ENCODE peak calls at places on chromosomes 12 and 14, in eight cellular contexts. F is A549, S is GM12878, B is HepG2, U is HCT116, C is SK-N-SH, Y is H1, T is K562. I is an unnamed sample. For H3K4me1, the result is how much of the 10 kb centered on the place peaks cover.

GRCh38 chr12:27604431-27604830 is 80.4 kb downstream of the PPFIBP1 start:
- DNase-seq in F (no peak), S (no peak), B (no peak), U (no peak), C (no peak), Y (no peak), T (no peak), I (no peak)

GRCh38 chr12:122116707-122117535 is 38.4 kb downstream of the MLXIP start:
- DNase-seq in F (peak), S (no peak), B (no peak), U (no peak), C (no peak), Y (no peak), T (no peak), I (no peak)

GRCh38 chr14:104794099-104794498 is 1.4 kb downstream of the AKT1 start:
- DNase-seq in F (peak), S (no peak), B (peak), U (no peak), C (peak), Y (peak), T (peak), I (peak)

GRCh38 chr14:58947816-58948440 is 240.5 kb upstream of the DAAM1 start:
- DNase-seq in F (peak), S (no peak), B (no peak), U (no peak), C (no peak), Y (no peak), T (no peak), I (peak)

GRCh38 chr12:110937104-110937641 is 16.8 kb upstream of the MYL2 start:
- DNase-seq in F (peak), S (no peak), B (peak), U (peak), C (peak), Y (peak), T (peak), I (peak)

GRCh38 chr12:77847060-77847541 is 16.4 kb downstream of the NAV3 start:
- DNase-seq in F (no peak), S (peak), B (no peak), U (no peak), C (no peak), Y (no peak), T (no peak), I (peak)

GRCh38 chr12:15982471-15982870 is 71.3 kb downstream of the DERA start:
- DNase-seq in F (peak), S (no peak), B (no peak), U (no peak), C (peak), Y (no peak), T (no peak), I (peak)

GRCh38 chr14:52272375-52272774 is 4.9 kb downstream of the PTGDR start:
- DNase-seq in F (peak), S (no peak), B (no peak), U (peak), C (no peak), Y (no peak), T (peak), I (no peak)

GRCh38 chr14:73695997-73696396 is 18.2 kb downstream of the PNMA1 start:
- DNase-seq in F (no peak), S (no peak), B (no peak), U (no peak), C (no peak), Y (no peak), T (no peak), I (no peak)

GRCh38 chr12:126668538-126668937 is 1598.4 kb upstream of the TMEM132C start:
- DNase-seq in F (peak), S (no peak), B (no peak), U (no peak), C (no peak), Y (no peak), T (no peak), I (no peak)

GRCh38 chr12:94799136-94799535 is 148.8 kb upstream of the TMCC3 start:
- DNase-seq in F (no peak), S (no peak), B (no peak), U (no peak), C (no peak), Y (no peak), T (no peak), I (no peak)

GRCh38 chr12:22116376-22116775 is 70.4 kb downstream of the CMAS start:
- DNase-seq in F (no peak), S (no peak), B (no peak), U (no peak), C (no peak), Y (no peak), T (no peak), I (no peak)

GRCh38 chr14:95437715-95438114 is 78.7 kb downstream of the SYNE3 start:
- DNase-seq in F (no peak), S (no peak), B (no peak), U (no peak), C (no peak), Y (no peak), T (no peak), I (no peak)

DNA sequence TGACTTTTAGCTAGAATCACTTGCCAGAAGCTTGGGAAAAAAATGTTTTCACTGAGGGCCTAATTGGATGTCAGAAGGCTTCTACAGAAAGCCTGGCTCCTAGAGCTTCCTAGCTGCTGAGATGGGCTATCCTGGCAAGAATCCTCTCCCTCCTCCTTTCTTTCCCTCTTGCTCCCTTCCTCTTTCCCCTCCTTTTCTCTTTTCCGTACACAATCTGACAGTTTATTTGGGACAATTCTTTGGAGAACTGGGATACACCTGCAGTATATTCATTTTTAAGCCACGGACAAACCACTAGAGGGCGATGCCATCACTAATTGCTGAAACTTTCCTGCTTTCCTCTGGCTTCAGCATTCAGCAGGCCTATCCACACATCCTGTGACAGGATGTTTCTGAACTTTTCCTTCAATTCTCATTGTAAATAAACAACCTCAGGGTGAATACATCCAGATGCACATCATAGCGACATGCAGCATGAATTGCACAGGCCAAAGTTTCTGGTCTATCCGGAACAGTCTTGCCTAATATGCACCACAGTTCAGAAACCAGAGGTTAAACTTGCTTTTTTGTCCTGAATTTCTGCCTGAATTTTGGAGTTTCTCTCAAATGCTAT is 142.9 kb downstream of the PAWR start:
- DNase-seq in F (peak), S (peak), B (peak), U (peak), C (peak), Y (peak), T (peak), I (peak)
- TF ChIP-seq MAX in F (no peak), S (no peak), B (peak), U (no peak), C (no peak), Y (no peak), T (no peak), I (no peak)

GRCh38 chr14:90556050-90556477 is 159.2 kb downstream of the CALM1 start:
- DNase-seq in F (no peak), S (no peak), B (peak), U (no peak), C (peak), Y (no peak), T (no peak), I (no peak)
- H3K4me3 ChIP-seq in F (no peak), S (no peak), B (peak), U (no peak), C (no peak), Y (no peak), T (no peak), I (no peak)

GRCh38 chr12:124686885-124687694 is 119.7 kb upstream of the NCOR2 start:
- DNase-seq in F (no peak), S (no peak), B (no peak), U (no peak), C (no peak), Y (no peak), T (no peak), I (no peak)

GRCh38 chr12:124689585-124689984 is 122.2 kb upstream of the NCOR2 start:
- DNase-seq in F (no peak), S (no peak), B (no peak), U (no peak), C (no peak), Y (no peak), T (no peak), I (no peak)

GRCh38 chr12:124688356-124688992 is 121.1 kb upstream of the NCOR2 start:
- DNase-seq in F (no peak), S (no peak), B (no peak), U (no peak), C (no peak), Y (no peak), T (no peak), I (peak)

GRCh38 chr12:124686001-124686884 is 118.8 kb upstream of the NCOR2 start:
- DNase-seq in F (peak), S (no peak), B (no peak), U (no peak), C (no peak), Y (no peak), T (peak), I (no peak)

DNA sequence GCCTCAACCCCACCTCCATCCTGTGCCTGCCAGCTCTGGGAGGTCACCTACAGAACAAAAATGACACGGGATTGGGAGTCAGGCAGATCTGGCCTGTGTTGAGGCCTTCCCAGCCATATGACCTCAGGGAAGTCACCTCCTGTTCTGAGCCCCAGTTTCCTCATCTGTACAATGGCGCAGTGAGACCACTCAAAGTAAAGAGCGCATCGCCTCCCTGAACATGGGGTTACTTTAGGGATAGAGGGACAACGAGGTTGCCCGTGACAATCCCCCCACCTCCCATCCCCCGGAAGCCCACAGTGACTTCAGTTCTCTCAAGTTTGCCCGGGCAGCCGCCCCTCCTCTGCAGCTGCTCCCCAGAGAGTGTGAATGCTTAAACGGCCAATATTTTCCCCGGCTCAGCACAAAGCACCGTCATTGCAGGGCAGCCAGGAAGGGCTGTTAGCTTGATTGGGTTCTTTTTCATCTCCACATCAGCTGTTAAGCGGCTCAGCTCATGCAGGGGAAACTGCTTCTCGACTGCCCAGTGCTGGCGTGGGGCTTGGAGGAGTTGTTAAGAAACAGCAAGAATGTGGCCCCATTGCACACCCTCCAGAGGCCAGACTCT is 120.4 kb upstream of the NCOR2 start:
- DNase-seq in F (no peak), S (no peak), B (no peak), U (no peak), C (no peak), Y (no peak), T (no peak), I (peak)
- H3K4me1 ChIP-seq in F (under half), S (under half), B (under half), U (under half), C (under half), Y (under half), T (under half), I (under half)

GRCh38 chr12:120833849-120834248 is 70.3 kb downstream of the SPPL3 start:
- DNase-seq in F (no peak), S (no peak), B (no peak), U (no peak), C (no peak), Y (no peak), T (no peak), I (no peak)
- TF ChIP-seq MAX in F (no peak), S (no peak), B (no peak), U (no peak), C (no peak), Y (no peak), T (no peak), I (no peak)

GRCh38 chr12:46264057-46264456 is 4.8 kb downstream of the SLC38A1 start:
- DNase-seq in F (no peak), S (no peak), B (no peak), U (no peak), C (no peak), Y (no peak), T (no peak), I (no peak)

GRCh38 chr12:46266869-46267617 is 1.8 kb downstream of the SLC38A1 start:
- DNase-seq in F (peak), S (no peak), B (peak), U (no peak), C (peak), Y (no peak), T (peak), I (peak)

GRCh38 chr12:46266382-46266791 is 2.5 kb downstream of the SLC38A1 start:
- DNase-seq in F (peak), S (no peak), B (no peak), U (no peak), C (peak), Y (no peak), T (peak), I (peak)

GRCh38 chr12:46265102-46265501 is 3.7 kb downstream of the SLC38A1 start:
- DNase-seq in F (no peak), S (no peak), B (no peak), U (no peak), C (no peak), Y (no peak), T (no peak), I (no peak)

GRCh38 chr12:46265734-46266133 is 3.1 kb downstream of the SLC38A1 start:
- DNase-seq in F (no peak), S (no peak), B (no peak), U (no peak), C (no peak), Y (no peak), T (no peak), I (no peak)
- H3K4me3 ChIP-seq in F (peak), S (peak), B (peak), U (no peak), C (peak), Y (peak), T (peak), I (peak)

DNA sequence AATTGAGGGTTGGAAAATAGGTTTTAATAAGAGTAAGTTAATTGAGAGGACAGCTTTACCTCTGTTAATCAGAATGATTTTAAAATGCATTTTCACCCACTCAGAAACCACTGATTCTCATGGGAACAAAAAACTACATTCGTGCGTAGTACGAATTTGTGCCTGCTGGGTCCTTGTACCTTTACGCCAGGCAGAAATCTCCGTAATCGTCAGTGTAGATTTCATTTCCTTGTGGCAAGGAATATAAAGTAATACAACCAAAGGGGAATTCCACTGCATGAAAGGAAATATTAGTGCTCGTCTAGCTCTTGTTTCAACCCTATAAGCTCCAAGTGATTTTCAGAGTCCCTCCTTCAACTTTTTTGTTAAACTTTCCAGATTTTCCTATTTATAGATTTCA is 90.5 kb downstream of the ETV6 start:
- DNase-seq in F (no peak), S (no peak), B (no peak), U (no peak), C (no peak), Y (no peak), T (no peak), I (no peak)
- H3K4me1 ChIP-seq in F (under half), S (half or more), B (under half), U (under half), C (under half), Y (under half), T (under half), I (under half)

I was measured in endothelial cell of umbilical vein.